ENCODE peak calls at places on chromosomes 2 and 18, in ten cellular contexts. One of them, this sample, is unnamed.

GRCh38 chr18:4017479-4017878 is 437.6 kb downstream of the DLGAP1 start:
- DNase-seq in A549: peak; percentile 54
- DNase-seq in prostate gland: no peak
- DNase-seq in mammary epithelial cell: no peak
- DNase-seq in RWPE1: peak; percentile 17
- DNase-seq in spleen: no peak
- DNase-seq in neural progenitor cell: peak; percentile 52
- DNase-seq in psoas muscle: no peak
- DNase-seq in neuronal stem cell: no peak
- DNase-seq in GM23338: peak; percentile 87
- DNase-seq in this sample: no peak

GRCh38 chr2:160561551-160562280 is 68.1 kb upstream of the RBMS1 start:
- DNase-seq in A549: peak; percentile 86
- DNase-seq in prostate gland: no peak
- DNase-seq in mammary epithelial cell: peak; percentile 67
- DNase-seq in RWPE1: peak; percentile 29
- DNase-seq in spleen: no peak
- DNase-seq in neural progenitor cell: no peak
- DNase-seq in psoas muscle: no peak
- DNase-seq in neuronal stem cell: no peak
- DNase-seq in GM23338: no peak
- DNase-seq in this sample: no peak

GRCh38 chr2:10918661-10919414 is 7.1 kb downstream of the KCNF1 start:
- DNase-seq in A549: no peak
- DNase-seq in prostate gland: no peak
- DNase-seq in mammary epithelial cell: no peak
- DNase-seq in RWPE1: no peak
- DNase-seq in spleen: no peak
- DNase-seq in neural progenitor cell: no peak
- DNase-seq in psoas muscle: no peak
- DNase-seq in neuronal stem cell: no peak
- DNase-seq in GM23338: no peak
- DNase-seq in this sample: no peak

GRCh38 chr2:85215074-85216050 is 82.2 kb downstream of the TCF7L1 start:
- DNase-seq in A549: no peak
- DNase-seq in prostate gland: peak; percentile 15
- DNase-seq in mammary epithelial cell: peak; percentile 55
- DNase-seq in RWPE1: no peak
- DNase-seq in spleen: no peak
- DNase-seq in neural progenitor cell: peak; percentile 79
- DNase-seq in psoas muscle: peak; percentile 58
- DNase-seq in neuronal stem cell: no peak
- DNase-seq in GM23338: peak; percentile 56
- DNase-seq in this sample: no peak

GRCh38 chr18:9846162-9846915 is 39.4 kb upstream of the TXNDC2 start:
- DNase-seq in A549: no peak
- DNase-seq in prostate gland: peak; percentile 26
- DNase-seq in mammary epithelial cell: no peak
- DNase-seq in RWPE1: no peak
- DNase-seq in spleen: no peak
- DNase-seq in neural progenitor cell: no peak
- DNase-seq in psoas muscle: no peak
- DNase-seq in neuronal stem cell: no peak
- DNase-seq in GM23338: no peak
- DNase-seq in this sample: no peak

GRCh38 chr18:23626451-23627279 is 36.0 kb downstream of the ANKRD29 start:
- DNase-seq in A549: peak; percentile 39
- DNase-seq in prostate gland: no peak
- DNase-seq in mammary epithelial cell: peak; percentile 48
- DNase-seq in RWPE1: peak; percentile 43
- DNase-seq in spleen: no peak
- DNase-seq in neural progenitor cell: no peak
- DNase-seq in psoas muscle: no peak
- DNase-seq in neuronal stem cell: no peak
- DNase-seq in GM23338: no peak
- DNase-seq in this sample: no peak

GRCh38 chr2:215811003-215811402 is 202.3 kb downstream of the MREG start:
- DNase-seq in A549: no peak
- DNase-seq in prostate gland: no peak
- DNase-seq in mammary epithelial cell: no peak
- DNase-seq in RWPE1: no peak
- DNase-seq in spleen: no peak
- DNase-seq in neural progenitor cell: no peak
- DNase-seq in psoas muscle: no peak
- DNase-seq in neuronal stem cell: no peak
- DNase-seq in GM23338: no peak
- DNase-seq in this sample: no peak

GRCh38 chr2:197613509-197613987 is 61.8 kb downstream of the RFTN2 start:
- DNase-seq in A549: peak; percentile 40
- DNase-seq in prostate gland: peak; percentile 45
- DNase-seq in mammary epithelial cell: no peak
- DNase-seq in RWPE1: no peak
- DNase-seq in spleen: no peak
- DNase-seq in neural progenitor cell: no peak
- DNase-seq in psoas muscle: no peak
- DNase-seq in neuronal stem cell: no peak
- DNase-seq in GM23338: no peak
- DNase-seq in this sample: no peak

GRCh38 chr2:42048318-42049251 is 764 bp downstream of the PKDCC start:
- DNase-seq in A549: no peak
- DNase-seq in prostate gland: no peak
- DNase-seq in mammary epithelial cell: no peak
- DNase-seq in RWPE1: no peak
- DNase-seq in spleen: no peak
- DNase-seq in neural progenitor cell: peak; percentile 64
- DNase-seq in psoas muscle: peak; percentile 65
- DNase-seq in neuronal stem cell: no peak
- DNase-seq in GM23338: peak; percentile 48
- DNase-seq in this sample: no peak

GRCh38 chr2:24045511-24046508 is 1.4 kb downstream of the WDCP start:
- DNase-seq in A549: no peak
- DNase-seq in prostate gland: no peak
- DNase-seq in mammary epithelial cell: no peak
- DNase-seq in RWPE1: no peak
- DNase-seq in spleen: no peak
- DNase-seq in neural progenitor cell: no peak
- DNase-seq in psoas muscle: no peak
- DNase-seq in neuronal stem cell: no peak
- DNase-seq in GM23338: no peak
- DNase-seq in this sample: no peak

GRCh38 chr18:79477711-79478483 is 82.2 kb downstream of the NFATC1 start:
- DNase-seq in A549: no peak
- DNase-seq in prostate gland: no peak
- DNase-seq in mammary epithelial cell: no peak
- DNase-seq in RWPE1: no peak
- DNase-seq in spleen: peak; percentile 64
- DNase-seq in neural progenitor cell: no peak
- DNase-seq in psoas muscle: peak; percentile 23
- DNase-seq in neuronal stem cell: no peak
- DNase-seq in GM23338: no peak
- DNase-seq in this sample: no peak

GRCh38 chr2:238650536-238650935 is 197.3 kb upstream of the TWIST2 start:
- DNase-seq in A549: no peak
- DNase-seq in prostate gland: no peak
- DNase-seq in mammary epithelial cell: no peak
- DNase-seq in RWPE1: no peak
- DNase-seq in spleen: no peak
- DNase-seq in neural progenitor cell: no peak
- DNase-seq in psoas muscle: no peak
- DNase-seq in neuronal stem cell: no peak
- DNase-seq in GM23338: no peak
- DNase-seq in this sample: no peak

GRCh38 chr2:176129013-176129796 is at the start of gene HOXD8:
- DNase-seq in A549: peak; percentile 85
- DNase-seq in prostate gland: no peak
- DNase-seq in mammary epithelial cell: no peak
- DNase-seq in RWPE1: no peak
- DNase-seq in spleen: peak; percentile 82
- DNase-seq in neural progenitor cell: peak; percentile 88
- DNase-seq in psoas muscle: peak; percentile 93
- DNase-seq in neuronal stem cell: no peak
- DNase-seq in GM23338: peak; percentile 79
- DNase-seq in this sample: no peak

GRCh38 chr2:18829331-18829902 is 240.0 kb upstream of the NT5C1B start:
- DNase-seq in A549: peak; percentile 24
- DNase-seq in prostate gland: peak; percentile 37
- DNase-seq in mammary epithelial cell: peak; percentile 35
- DNase-seq in RWPE1: peak; percentile 20
- DNase-seq in spleen: no peak
- DNase-seq in neural progenitor cell: no peak
- DNase-seq in psoas muscle: no peak
- DNase-seq in neuronal stem cell: no peak
- DNase-seq in GM23338: no peak
- DNase-seq in this sample: no peak

DNA sequence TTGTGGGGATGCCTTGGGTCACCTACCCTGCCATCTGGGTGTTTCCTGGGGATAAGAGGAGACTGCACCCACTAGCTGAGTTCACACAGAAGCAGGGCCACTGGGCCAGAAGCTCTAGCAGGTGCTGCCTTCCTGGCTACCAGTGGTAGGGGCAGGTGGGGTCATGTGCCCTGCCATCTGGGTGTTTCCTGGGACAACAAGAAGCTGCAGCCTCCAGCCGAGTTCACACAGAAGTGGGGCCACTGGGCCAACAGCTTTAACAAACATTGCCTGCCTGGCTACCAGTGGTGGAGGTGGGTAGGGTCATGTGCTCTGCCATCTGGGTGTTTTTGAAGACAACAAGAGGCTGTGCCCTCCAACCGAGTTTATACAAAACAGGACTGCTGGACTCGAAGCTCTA is 282.2 kb upstream of the SYT4 start:
- DNase-seq in A549: no peak
- DNase-seq in prostate gland: no peak
- DNase-seq in mammary epithelial cell: no peak
- DNase-seq in RWPE1: no peak
- DNase-seq in spleen: peak; percentile 51
- DNase-seq in neural progenitor cell: no peak
- DNase-seq in psoas muscle: no peak
- DNase-seq in neuronal stem cell: no peak
- DNase-seq in GM23338: no peak
- DNase-seq in this sample: no peak
- H3K27ac ChIP-seq in A549: no peak overlapping the region
- H3K27ac ChIP-seq in prostate gland: no peak overlapping the region
- H3K27ac ChIP-seq in mammary epithelial cell: no peak overlapping the region
- H3K27ac ChIP-seq in RWPE1: no peak overlapping the region
- H3K27ac ChIP-seq in spleen: no peak overlapping the region
- H3K27ac ChIP-seq in neural progenitor cell: no peak overlapping the region
- H3K27ac ChIP-seq in psoas muscle: no peak overlapping the region
- H3K27ac ChIP-seq in neuronal stem cell: no peak overlapping the region
- H3K27ac ChIP-seq in GM23338: no peak overlapping the region
- H3K27ac ChIP-seq in this sample: no peak overlapping the region

DNA sequence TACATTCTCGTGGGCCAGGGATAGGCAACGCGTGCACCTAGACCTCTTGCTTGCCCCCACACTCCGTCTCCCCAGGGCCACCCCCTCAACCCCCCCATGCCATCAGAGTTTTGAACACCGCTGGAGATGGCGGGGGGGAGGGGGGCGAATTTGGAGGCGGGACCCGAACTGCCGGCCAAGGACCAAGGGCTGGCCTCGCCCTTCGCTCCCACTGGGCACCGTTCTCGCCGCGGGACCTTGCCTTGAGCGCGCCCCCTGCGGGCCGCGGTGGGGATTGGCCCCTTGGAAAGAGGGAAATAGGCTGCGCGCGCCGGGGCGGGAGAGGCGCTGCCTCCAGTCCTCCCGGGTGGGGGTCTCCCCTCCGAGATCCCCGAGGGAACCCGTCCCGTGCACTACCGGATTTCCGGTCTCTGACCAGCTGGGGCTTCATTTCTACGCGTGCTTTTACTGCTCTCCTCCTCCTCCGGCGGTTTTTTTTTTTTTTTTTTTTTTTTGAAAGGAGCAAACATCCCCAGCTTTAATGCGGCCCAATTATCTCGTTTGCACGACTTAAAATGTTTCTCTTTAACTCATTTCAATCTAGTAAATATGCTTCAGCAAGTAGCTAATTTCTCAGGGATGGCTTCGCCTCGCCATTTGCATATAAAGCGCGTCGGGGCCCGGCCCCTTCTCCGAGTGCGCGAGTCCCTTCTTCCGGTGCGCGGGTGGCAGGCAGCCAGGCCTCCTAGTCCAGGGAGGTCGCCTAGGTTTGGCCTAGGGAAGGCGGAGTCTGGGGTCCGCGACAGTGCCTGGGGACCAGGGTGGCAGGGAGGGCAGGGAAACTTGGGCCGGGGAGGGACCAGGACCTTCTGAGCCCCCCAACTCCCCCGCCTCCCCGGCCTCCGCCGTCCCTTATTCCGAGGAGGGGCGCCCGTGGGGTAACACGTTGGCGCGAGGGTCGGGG is 10.1 kb upstream of the GBX2 start:
- DNase-seq in A549: peak; percentile 87
- DNase-seq in prostate gland: no peak
- DNase-seq in mammary epithelial cell: no peak
- DNase-seq in RWPE1: peak; percentile 66
- DNase-seq in spleen: no peak
- DNase-seq in neural progenitor cell: peak; percentile 90
- DNase-seq in psoas muscle: peak; percentile 80
- DNase-seq in neuronal stem cell: peak; percentile 72
- DNase-seq in GM23338: peak; percentile 85
- DNase-seq in this sample: peak; percentile 44
- H3K27ac ChIP-seq in A549: peak overlapping the region; percentile 82
- H3K27ac ChIP-seq in prostate gland: no peak overlapping the region
- H3K27ac ChIP-seq in mammary epithelial cell: no peak overlapping the region
- H3K27ac ChIP-seq in RWPE1: peak overlapping the region; percentile 68
- H3K27ac ChIP-seq in spleen: no peak overlapping the region
- H3K27ac ChIP-seq in neural progenitor cell: no peak overlapping the region
- H3K27ac ChIP-seq in psoas muscle: no peak overlapping the region
- H3K27ac ChIP-seq in neuronal stem cell: no peak overlapping the region
- H3K27ac ChIP-seq in GM23338: no peak overlapping the region
- H3K27ac ChIP-seq in this sample: no peak overlapping the region

GRCh38 chr2:28648671-28649395 is 102.8 kb upstream of the PPP1CB start:
- DNase-seq in A549: no peak
- DNase-seq in prostate gland: no peak
- DNase-seq in mammary epithelial cell: no peak
- DNase-seq in RWPE1: no peak
- DNase-seq in spleen: no peak
- DNase-seq in neural progenitor cell: no peak
- DNase-seq in psoas muscle: no peak
- DNase-seq in neuronal stem cell: no peak
- DNase-seq in GM23338: no peak
- DNase-seq in this sample: no peak
- H3K27ac ChIP-seq in A549: peak overlapping the region; percentile 12
- H3K27ac ChIP-seq in prostate gland: no peak overlapping the region
- H3K27ac ChIP-seq in mammary epithelial cell: peak overlapping the region; percentile 73
- H3K27ac ChIP-seq in RWPE1: peak overlapping the region; percentile 73
- H3K27ac ChIP-seq in spleen: no peak overlapping the region
- H3K27ac ChIP-seq in neural progenitor cell: no peak overlapping the region
- H3K27ac ChIP-seq in psoas muscle: no peak overlapping the region
- H3K27ac ChIP-seq in neuronal stem cell: no peak overlapping the region
- H3K27ac ChIP-seq in GM23338: no peak overlapping the region
- H3K27ac ChIP-seq in this sample: no peak overlapping the region

DNA sequence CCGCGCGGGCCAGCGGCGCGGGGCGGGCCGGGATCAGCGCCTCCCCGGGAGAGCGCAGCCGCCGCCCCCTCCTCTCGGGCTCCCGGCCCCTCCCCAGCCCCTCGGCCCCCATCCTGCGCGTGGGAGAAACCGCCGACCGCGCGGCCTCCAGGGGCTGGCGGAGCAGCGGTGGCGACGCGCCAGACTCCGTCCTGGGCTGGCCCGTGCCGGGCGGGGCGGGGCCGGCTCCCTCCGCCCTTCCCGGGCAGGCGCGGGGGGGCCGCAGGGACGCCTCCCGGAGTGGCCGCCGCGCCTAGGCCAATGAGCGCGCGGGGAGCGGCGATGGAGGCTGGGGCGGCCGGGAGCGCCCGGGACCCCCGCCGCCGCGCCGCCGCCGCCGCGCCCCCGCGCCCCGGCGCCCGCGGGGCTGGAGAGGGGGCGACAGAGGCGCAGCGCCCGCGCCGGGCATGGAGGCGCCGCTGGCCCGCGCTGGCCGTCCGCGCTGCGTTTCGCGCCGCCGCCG is 49.1 kb downstream of the KCNIP3 start:
- DNase-seq in A549: peak; percentile 25
- DNase-seq in prostate gland: peak; percentile 49
- DNase-seq in mammary epithelial cell: peak; percentile 66
- DNase-seq in RWPE1: peak; percentile 64
- DNase-seq in spleen: peak; percentile 80
- DNase-seq in neural progenitor cell: no peak
- DNase-seq in psoas muscle: peak; percentile 80
- DNase-seq in neuronal stem cell: peak; percentile 29
- DNase-seq in GM23338: no peak
- DNase-seq in this sample: no peak
- H3K27ac ChIP-seq in A549: peak overlapping the region; percentile 67
- H3K27ac ChIP-seq in prostate gland: peak overlapping the region; percentile 60
- H3K27ac ChIP-seq in mammary epithelial cell: peak overlapping the region; percentile 10
- H3K27ac ChIP-seq in RWPE1: peak overlapping the region; percentile 80
- H3K27ac ChIP-seq in spleen: peak overlapping the region; percentile 71
- H3K27ac ChIP-seq in neural progenitor cell: no peak overlapping the region
- H3K27ac ChIP-seq in psoas muscle: no peak overlapping the region
- H3K27ac ChIP-seq in neuronal stem cell: no peak overlapping the region
- H3K27ac ChIP-seq in GM23338: no peak overlapping the region
- H3K27ac ChIP-seq in this sample: no peak overlapping the region

This sample was measured in substantia nigra.